ENCODE peak calls at places on chromosomes 1 and 21, in six cellular contexts. One of them, this sample, is unnamed.

GRCh38 chr1:212689196-212689710 is 10.4 kb downstream of the BATF3 start:
- DNase-seq in NT2/D1: no peak
- DNase-seq in heart left ventricle: no peak
- DNase-seq in Caki2: no peak
- DNase-seq in NCI-H345: no peak
- DNase-seq in T-helper 17 cell: no peak
- DNase-seq in this sample: no peak

GRCh38 chr1:69766431-69766830 is 198.7 kb downstream of the LRRC7 start:
- DNase-seq in NT2/D1: no peak
- DNase-seq in heart left ventricle: no peak
- DNase-seq in Caki2: no peak
- DNase-seq in NCI-H345: no peak
- DNase-seq in T-helper 17 cell: no peak
- DNase-seq in this sample: no peak

GRCh38 chr1:170536924-170537551 is 5.1 kb downstream of the GORAB start:
- DNase-seq in NT2/D1: no peak
- DNase-seq in heart left ventricle: no peak
- DNase-seq in Caki2: peak; percentile 43
- DNase-seq in NCI-H345: no peak
- DNase-seq in T-helper 17 cell: no peak
- DNase-seq in this sample: peak; percentile 23

GRCh38 chr1:205318231-205318991 is 3.1 kb downstream of the NUAK2 start:
- DNase-seq in NT2/D1: no peak
- DNase-seq in heart left ventricle: no peak
- DNase-seq in Caki2: peak; percentile 42
- DNase-seq in NCI-H345: peak; percentile 93
- DNase-seq in T-helper 17 cell: no peak
- DNase-seq in this sample: no peak

GRCh38 chr21:32826317-32827167 is 55.0 kb upstream of the PAXBP1 start:
- DNase-seq in NT2/D1: peak; percentile 62
- DNase-seq in heart left ventricle: no peak
- DNase-seq in Caki2: peak; percentile 27
- DNase-seq in NCI-H345: peak; percentile 60
- DNase-seq in T-helper 17 cell: no peak
- DNase-seq in this sample: no peak

GRCh38 chr1:227951624-227952373 is 4.1 kb upstream of the WNT9A start:
- DNase-seq in NT2/D1: no peak
- DNase-seq in heart left ventricle: no peak
- DNase-seq in Caki2: no peak
- DNase-seq in NCI-H345: no peak
- DNase-seq in T-helper 17 cell: no peak
- DNase-seq in this sample: no peak

GRCh38 chr21:42614391-42614790 is 39.0 kb upstream of the PDE9A start:
- DNase-seq in NT2/D1: no peak
- DNase-seq in heart left ventricle: no peak
- DNase-seq in Caki2: no peak
- DNase-seq in NCI-H345: no peak
- DNase-seq in T-helper 17 cell: no peak
- DNase-seq in this sample: no peak

GRCh38 chr1:212291505-212292134 is 6.4 kb downstream of the PPP2R5A start:
- DNase-seq in NT2/D1: peak; percentile 55
- DNase-seq in heart left ventricle: no peak
- DNase-seq in Caki2: peak; percentile 71
- DNase-seq in NCI-H345: peak; percentile 55
- DNase-seq in T-helper 17 cell: no peak
- DNase-seq in this sample: no peak

GRCh38 chr1:165376041-165376810 is 19.7 kb upstream of the LMX1A start:
- DNase-seq in NT2/D1: peak; percentile 85
- DNase-seq in heart left ventricle: peak; percentile 89
- DNase-seq in Caki2: peak; percentile 87
- DNase-seq in NCI-H345: peak; percentile 9
- DNase-seq in T-helper 17 cell: no peak
- DNase-seq in this sample: peak; percentile 62

GRCh38 chr1:219907772-219908070 is 20.6 kb downstream of the SLC30A10 start:
- DNase-seq in NT2/D1: no peak
- DNase-seq in heart left ventricle: no peak
- DNase-seq in Caki2: no peak
- DNase-seq in NCI-H345: no peak
- DNase-seq in T-helper 17 cell: no peak
- DNase-seq in this sample: no peak

GRCh38 chr1:205441716-205442050 is 14.2 kb downstream of the BLACAT1 start:
- DNase-seq in NT2/D1: no peak
- DNase-seq in heart left ventricle: no peak
- DNase-seq in Caki2: no peak
- DNase-seq in NCI-H345: no peak
- DNase-seq in T-helper 17 cell: no peak
- DNase-seq in this sample: no peak

GRCh38 chr1:39672551-39672947 is 642 bp upstream of the NT5C1A start:
- DNase-seq in NT2/D1: no peak
- DNase-seq in heart left ventricle: no peak
- DNase-seq in Caki2: no peak
- DNase-seq in NCI-H345: no peak
- DNase-seq in T-helper 17 cell: no peak
- DNase-seq in this sample: no peak

GRCh38 chr1:209618756-209619420 is 33.3 kb downstream of the LAMB3 start:
- DNase-seq in NT2/D1: no peak
- DNase-seq in heart left ventricle: peak; percentile 61
- DNase-seq in Caki2: no peak
- DNase-seq in NCI-H345: peak; percentile 22
- DNase-seq in T-helper 17 cell: no peak
- DNase-seq in this sample: no peak

GRCh38 chr1:195740862-195741261 is 867.4 kb downstream of the KCNT2 start:
- DNase-seq in NT2/D1: no peak
- DNase-seq in heart left ventricle: no peak
- DNase-seq in Caki2: no peak
- DNase-seq in NCI-H345: no peak
- DNase-seq in T-helper 17 cell: no peak
- DNase-seq in this sample: no peak

GRCh38 chr1:221343106-221343505 is 398.8 kb downstream of the DUSP10 start:
- DNase-seq in NT2/D1: no peak
- DNase-seq in heart left ventricle: no peak
- DNase-seq in Caki2: no peak
- DNase-seq in NCI-H345: no peak
- DNase-seq in T-helper 17 cell: no peak
- DNase-seq in this sample: no peak

GRCh38 chr1:203586495-203586894 is 40.1 kb upstream of the ATP2B4 start:
- DNase-seq in NT2/D1: no peak
- DNase-seq in heart left ventricle: no peak
- DNase-seq in Caki2: no peak
- DNase-seq in NCI-H345: no peak
- DNase-seq in T-helper 17 cell: no peak
- DNase-seq in this sample: no peak

GRCh38 chr1:35264861-35265260 is 3.6 kb upstream of the ZMYM4 start:
- DNase-seq in NT2/D1: peak; percentile 64
- DNase-seq in heart left ventricle: no peak
- DNase-seq in Caki2: peak; percentile 36
- DNase-seq in NCI-H345: no peak
- DNase-seq in T-helper 17 cell: no peak
- DNase-seq in this sample: no peak

GRCh38 chr1:85202092-85202863 is 1.5 kb upstream of the SYDE2 start:
- DNase-seq in NT2/D1: no peak
- DNase-seq in heart left ventricle: no peak
- DNase-seq in Caki2: peak; percentile 3
- DNase-seq in NCI-H345: no peak
- DNase-seq in T-helper 17 cell: no peak
- DNase-seq in this sample: no peak

GRCh38 chr1:81179239-81179638 is 621.5 kb upstream of the ADGRL2 start:
- DNase-seq in NT2/D1: no peak
- DNase-seq in heart left ventricle: no peak
- DNase-seq in Caki2: peak; percentile 35
- DNase-seq in NCI-H345: no peak
- DNase-seq in T-helper 17 cell: no peak
- DNase-seq in this sample: peak; percentile 45

GRCh38 chr1:204076891-204077290 is 4.0 kb downstream of the SOX13 start:
- DNase-seq in NT2/D1: no peak
- DNase-seq in heart left ventricle: no peak
- DNase-seq in Caki2: no peak
- DNase-seq in NCI-H345: no peak
- DNase-seq in T-helper 17 cell: no peak
- DNase-seq in this sample: no peak

GRCh38 chr1:153460551-153460950 is at the start of gene S100A7:
- DNase-seq in NT2/D1: no peak
- DNase-seq in heart left ventricle: no peak
- DNase-seq in Caki2: no peak
- DNase-seq in NCI-H345: no peak
- DNase-seq in T-helper 17 cell: no peak
- DNase-seq in this sample: no peak

GRCh38 chr21:39681845-39682244 is 63.1 kb upstream of the IGSF5 start:
- DNase-seq in NT2/D1: no peak
- DNase-seq in heart left ventricle: no peak
- DNase-seq in Caki2: peak; percentile 69
- DNase-seq in NCI-H345: no peak
- DNase-seq in T-helper 17 cell: no peak
- DNase-seq in this sample: peak; percentile 52

GRCh38 chr1:160781914-160782689 is 13.9 kb upstream of the LY9 start:
- DNase-seq in NT2/D1: no peak
- DNase-seq in heart left ventricle: no peak
- DNase-seq in Caki2: no peak
- DNase-seq in NCI-H345: no peak
- DNase-seq in T-helper 17 cell: no peak
- DNase-seq in this sample: no peak

GRCh38 chr21:35378881-35379280 is 329.8 kb upstream of the RUNX1 start:
- DNase-seq in NT2/D1: no peak
- DNase-seq in heart left ventricle: no peak
- DNase-seq in Caki2: no peak
- DNase-seq in NCI-H345: no peak
- DNase-seq in T-helper 17 cell: no peak
- DNase-seq in this sample: no peak

GRCh38 chr1:41358152-41358937 is 2.9 kb upstream of the FOXO6 start:
- DNase-seq in NT2/D1: no peak
- DNase-seq in heart left ventricle: peak; percentile 77
- DNase-seq in Caki2: no peak
- DNase-seq in NCI-H345: no peak
- DNase-seq in T-helper 17 cell: no peak
- DNase-seq in this sample: no peak

GRCh38 chr1:166730299-166730888 is 108.9 kb upstream of the POGK start:
- DNase-seq in NT2/D1: peak; percentile 44
- DNase-seq in heart left ventricle: no peak
- DNase-seq in Caki2: peak; percentile 7
- DNase-seq in NCI-H345: no peak
- DNase-seq in T-helper 17 cell: no peak
- DNase-seq in this sample: no peak

GRCh38 chr1:38603907-38604306 is 255.7 kb downstream of the RRAGC start:
- DNase-seq in NT2/D1: no peak
- DNase-seq in heart left ventricle: no peak
- DNase-seq in Caki2: no peak
- DNase-seq in NCI-H345: no peak
- DNase-seq in T-helper 17 cell: no peak
- DNase-seq in this sample: no peak

GRCh38 chr1:108862017-108862610 is 5.2 kb upstream of the AKNAD1 start:
- DNase-seq in NT2/D1: no peak
- DNase-seq in heart left ventricle: no peak
- DNase-seq in Caki2: no peak
- DNase-seq in NCI-H345: no peak
- DNase-seq in T-helper 17 cell: no peak
- DNase-seq in this sample: no peak

GRCh38 chr21:22890656-22891055 is 1892.4 kb downstream of the NCAM2 start:
- DNase-seq in NT2/D1: no peak
- DNase-seq in heart left ventricle: no peak
- DNase-seq in Caki2: no peak
- DNase-seq in NCI-H345: no peak
- DNase-seq in T-helper 17 cell: no peak
- DNase-seq in this sample: no peak

GRCh38 chr1:179828554-179829110 is 49.0 kb downstream of the TOR1AIP2 start:
- DNase-seq in NT2/D1: no peak
- DNase-seq in heart left ventricle: no peak
- DNase-seq in Caki2: no peak
- DNase-seq in NCI-H345: no peak
- DNase-seq in T-helper 17 cell: no peak
- DNase-seq in this sample: no peak

GRCh38 chr1:231937013-231937754 is 310.6 kb downstream of the DISC1 start:
- DNase-seq in NT2/D1: no peak
- DNase-seq in heart left ventricle: peak; percentile 77
- DNase-seq in Caki2: no peak
- DNase-seq in NCI-H345: no peak
- DNase-seq in T-helper 17 cell: no peak
- DNase-seq in this sample: no peak

GRCh38 chr21:31184462-31184861 is 146.2 kb upstream of the KRTAP19-8 start:
- DNase-seq in NT2/D1: no peak
- DNase-seq in heart left ventricle: no peak
- DNase-seq in Caki2: no peak
- DNase-seq in NCI-H345: no peak
- DNase-seq in T-helper 17 cell: peak; percentile 45
- DNase-seq in this sample: no peak

GRCh38 chr1:97647776-97648175 is 273.1 kb downstream of the DPYD start:
- DNase-seq in NT2/D1: no peak
- DNase-seq in heart left ventricle: no peak
- DNase-seq in Caki2: no peak
- DNase-seq in NCI-H345: no peak
- DNase-seq in T-helper 17 cell: no peak
- DNase-seq in this sample: no peak

GRCh38 chr1:2163205-2163604 is 31.4 kb downstream of the FAAP20 start:
- DNase-seq in NT2/D1: no peak
- DNase-seq in heart left ventricle: no peak
- DNase-seq in Caki2: no peak
- DNase-seq in NCI-H345: no peak
- DNase-seq in T-helper 17 cell: no peak
- DNase-seq in this sample: no peak

GRCh38 chr1:245370905-245371581 is 216.3 kb downstream of the KIF26B start:
- DNase-seq in NT2/D1: no peak
- DNase-seq in heart left ventricle: peak; percentile 25
- DNase-seq in Caki2: no peak
- DNase-seq in NCI-H345: no peak
- DNase-seq in T-helper 17 cell: no peak
- DNase-seq in this sample: no peak

GRCh38 chr1:225460737-225461532 is 33.1 kb upstream of the LBR start:
- DNase-seq in NT2/D1: no peak
- DNase-seq in heart left ventricle: no peak
- DNase-seq in Caki2: peak; percentile 76
- DNase-seq in NCI-H345: no peak
- DNase-seq in T-helper 17 cell: no peak
- DNase-seq in this sample: no peak

GRCh38 chr1:200671235-200671786 is 1.6 kb upstream of the DDX59 start:
- DNase-seq in NT2/D1: no peak
- DNase-seq in heart left ventricle: no peak
- DNase-seq in Caki2: no peak
- DNase-seq in NCI-H345: no peak
- DNase-seq in T-helper 17 cell: no peak
- DNase-seq in this sample: no peak

GRCh38 chr1:205543351-205544305 is 39.2 kb downstream of the CDK18 start:
- DNase-seq in NT2/D1: peak; percentile 79
- DNase-seq in heart left ventricle: peak; percentile 88
- DNase-seq in Caki2: peak; percentile 23
- DNase-seq in NCI-H345: peak; percentile 76
- DNase-seq in T-helper 17 cell: no peak
- DNase-seq in this sample: no peak

This sample was measured in epithelial cell of proximal tubule.